ENCODE peak calls at places on chromosome 4, in seven cellular contexts. S, E, T, V, N, D and F are unnamed samples.

GRCh38 chr4:108337923-108338322 is 169.2 kb upstream of the LEF1 start:
- DNase-seq in S (no peak), E (no peak), T (no peak), V (peak; percentile 1), N (no peak), D (no peak), F (no peak)

GRCh38 chr4:107255596-107255995 is 219.5 kb upstream of the DKK2 start:
- DNase-seq in S (no peak), E (no peak), T (no peak), V (no peak), N (no peak), D (no peak), F (no peak)

GRCh38 chr4:28310926-28311325 is 1450.3 kb downstream of the STIM2 start:
- DNase-seq in S (no peak), E (no peak), T (no peak), V (no peak), N (no peak), D (no peak), F (no peak)

GRCh38 chr4:76562161-76562560 is 127.1 kb downstream of the SHROOM3 start:
- DNase-seq in S (no peak), E (no peak), T (no peak), V (peak; percentile 7), N (no peak), D (no peak), F (no peak)

GRCh38 chr4:128385683-128386304 is 98.2 kb upstream of the PGRMC2 start:
- DNase-seq in S (no peak), E (no peak), T (no peak), V (no peak), N (no peak), D (no peak), F (no peak)

GRCh38 chr4:80331693-80332092 is 3.8 kb upstream of the CFAP299 start:
- DNase-seq in S (no peak), E (no peak), T (no peak), V (no peak), N (no peak), D (no peak), F (no peak)

GRCh38 chr4:69032847-69033638 is 63.2 kb upstream of the UGT2B7 start:
- DNase-seq in S (no peak), E (no peak), T (no peak), V (no peak), N (no peak), D (no peak), F (no peak)

GRCh38 chr4:1043658-1044468 is 32.4 kb downstream of the FGFRL1 start:
- DNase-seq in S (peak; percentile 77), E (peak; percentile 6), T (peak; percentile 97), V (peak; percentile 96), N (no peak), D (no peak), F (no peak)

GRCh38 chr4:118817178-118817930 is 18.6 kb downstream of the SEC24D start:
- DNase-seq in S (no peak), E (no peak), T (no peak), V (no peak), N (no peak), D (no peak), F (no peak)

GRCh38 chr4:51932261-51932660 is 87.9 kb downstream of the LRRC66 start:
- DNase-seq in S (no peak), E (no peak), T (peak; percentile 81), V (no peak), N (no peak), D (no peak), F (no peak)

GRCh38 chr4:55051532-55051931 is 73.9 kb downstream of the KDR start:
- DNase-seq in S (no peak), E (no peak), T (no peak), V (no peak), N (no peak), D (no peak), F (no peak)

GRCh38 chr4:185717018-185717726 is 94.8 kb downstream of the SORBS2 start:
- DNase-seq in S (no peak), E (no peak), T (no peak), V (no peak), N (no peak), D (no peak), F (no peak)

GRCh38 chr4:11843927-11844326 is 415.2 kb upstream of the HS3ST1 start:
- DNase-seq in S (no peak), E (no peak), T (no peak), V (no peak), N (no peak), D (no peak), F (no peak)

GRCh38 chr4:3209551-3210325 is 39.2 kb upstream of the MSANTD1 start:
- DNase-seq in S (peak; percentile 37), E (no peak), T (no peak), V (no peak), N (no peak), D (no peak), F (no peak)

GRCh38 chr4:172985552-172985951 is 183.1 kb upstream of the GALNT7 start:
- DNase-seq in S (no peak), E (no peak), T (no peak), V (no peak), N (no peak), D (no peak), F (no peak)

GRCh38 chr4:67988986-67989385 is 25.7 kb upstream of the TMPRSS11A start:
- DNase-seq in S (no peak), E (no peak), T (no peak), V (no peak), N (no peak), D (no peak), F (no peak)

GRCh38 chr4:159227984-159228383 is 125.1 kb downstream of the RAPGEF2 start:
- DNase-seq in S (no peak), E (no peak), T (no peak), V (peak; percentile 23), N (no peak), D (peak; percentile 22), F (no peak)

GRCh38 chr4:117610706-117611308 is 423.5 kb upstream of the NDST3 start:
- DNase-seq in S (no peak), E (no peak), T (no peak), V (no peak), N (no peak), D (no peak), F (no peak)

GRCh38 chr4:103074598-103075434 is 1.7 kb downstream of the SLC9B2 start:
- DNase-seq in S (no peak), E (no peak), T (no peak), V (no peak), N (peak; percentile 26), D (no peak), F (no peak)

GRCh38 chr4:122003335-122003734 is 51.5 kb upstream of the TRPC3 start:
- DNase-seq in S (no peak), E (peak; percentile 25), T (no peak), V (no peak), N (peak; percentile 47), D (peak; percentile 33), F (peak; percentile 9)